ENCODE peak calls at places on chromosomes 13 and 19, in four cellular contexts. One of them, this sample, is unnamed.
A peak's percentile ranks its signal among the peaks of the same experiment; 100 is the strongest.

GRCh38 chr19:55087542-55087935 is 11.9 kb downstream of the EPS8L1 start:
- DNase-seq in cardiac muscle cell: peak; percentile 32
- DNase-seq in tibial nerve: no peak
- DNase-seq in MM.1S: no peak
- DNase-seq in this sample: no peak

GRCh38 chr19:30593358-30593757 is 221.2 kb downstream of the ZNF536 start:
- DNase-seq in cardiac muscle cell: no peak
- DNase-seq in tibial nerve: no peak
- DNase-seq in MM.1S: no peak
- DNase-seq in this sample: no peak

GRCh38 chr13:27199691-27200090 is 28.1 kb upstream of the USP12 start:
- DNase-seq in cardiac muscle cell: no peak
- DNase-seq in tibial nerve: no peak
- DNase-seq in MM.1S: no peak
- DNase-seq in this sample: no peak

GRCh38 chr19:39265321-39265916 is 2.8 kb upstream of the IFNL2 start:
- DNase-seq in cardiac muscle cell: no peak
- DNase-seq in tibial nerve: no peak
- DNase-seq in MM.1S: no peak
- DNase-seq in this sample: no peak

GRCh38 chr19:55625004-55625326 is 599 bp upstream of the ZNF784 start:
- DNase-seq in cardiac muscle cell: no peak
- DNase-seq in tibial nerve: no peak
- DNase-seq in MM.1S: no peak
- DNase-seq in this sample: no peak

GRCh38 chr13:106110241-106110855 is 425.1 kb downstream of the EFNB2 start:
- DNase-seq in cardiac muscle cell: no peak
- DNase-seq in tibial nerve: no peak
- DNase-seq in MM.1S: no peak
- DNase-seq in this sample: no peak

GRCh38 chr19:5961969-5962945 is 15.7 kb downstream of the RANBP3 start:
- DNase-seq in cardiac muscle cell: peak; percentile 62
- DNase-seq in tibial nerve: peak; percentile 26
- DNase-seq in MM.1S: no peak
- DNase-seq in this sample: no peak

GRCh38 chr19:14048439-14049153 is 13.3 kb downstream of the PALM3 start:
- DNase-seq in cardiac muscle cell: peak; percentile 22
- DNase-seq in tibial nerve: peak; percentile 53
- DNase-seq in MM.1S: peak; percentile 51
- DNase-seq in this sample: peak; percentile 85

GRCh38 chr13:89574077-89574476 is 1773.4 kb upstream of the MIR17HG start:
- DNase-seq in cardiac muscle cell: no peak
- DNase-seq in tibial nerve: no peak
- DNase-seq in MM.1S: no peak
- DNase-seq in this sample: no peak

GRCh38 chr19:30997222-30997621 is 352.0 kb downstream of the TSHZ3 start:
- DNase-seq in cardiac muscle cell: no peak
- DNase-seq in tibial nerve: no peak
- DNase-seq in MM.1S: no peak
- DNase-seq in this sample: no peak

GRCh38 chr13:49908637-49909036 is 27.5 kb downstream of the SPRYD7 start:
- DNase-seq in cardiac muscle cell: no peak
- DNase-seq in tibial nerve: no peak
- DNase-seq in MM.1S: no peak
- DNase-seq in this sample: peak; percentile 50

GRCh38 chr13:102667911-102668310 is 26.9 kb downstream of the METTL21C start:
- DNase-seq in cardiac muscle cell: no peak
- DNase-seq in tibial nerve: no peak
- DNase-seq in MM.1S: no peak
- DNase-seq in this sample: no peak

GRCh38 chr19:47695533-47696262 is 17.5 kb upstream of the EHD2 start:
- DNase-seq in cardiac muscle cell: no peak
- DNase-seq in tibial nerve: no peak
- DNase-seq in MM.1S: no peak
- DNase-seq in this sample: no peak

GRCh38 chr13:70613295-70613694 is 505.0 kb upstream of the KLHL1 start:
- DNase-seq in cardiac muscle cell: peak; percentile 0
- DNase-seq in tibial nerve: no peak
- DNase-seq in MM.1S: no peak
- DNase-seq in this sample: no peak

GRCh38 chr19:48962849-48963165 is 2.3 kb upstream of the FTL start:
- DNase-seq in cardiac muscle cell: no peak
- DNase-seq in tibial nerve: no peak
- DNase-seq in MM.1S: no peak
- DNase-seq in this sample: no peak

GRCh38 chr13:95325485-95325884 is 24.2 kb upstream of the ABCC4 start:
- DNase-seq in cardiac muscle cell: no peak
- DNase-seq in tibial nerve: no peak
- DNase-seq in MM.1S: no peak
- DNase-seq in this sample: no peak

GRCh38 chr13:95317037-95317989 is 16.1 kb upstream of the ABCC4 start:
- DNase-seq in cardiac muscle cell: peak; percentile 86
- DNase-seq in tibial nerve: no peak
- DNase-seq in MM.1S: no peak
- DNase-seq in this sample: no peak

GRCh38 chr13:95323930-95324662 is 22.8 kb upstream of the ABCC4 start:
- DNase-seq in cardiac muscle cell: no peak
- DNase-seq in tibial nerve: no peak
- DNase-seq in MM.1S: no peak
- DNase-seq in this sample: no peak

GRCh38 chr13:95315752-95316151 is 14.5 kb upstream of the ABCC4 start:
- DNase-seq in cardiac muscle cell: no peak
- DNase-seq in tibial nerve: no peak
- DNase-seq in MM.1S: no peak
- DNase-seq in this sample: no peak

DNA sequence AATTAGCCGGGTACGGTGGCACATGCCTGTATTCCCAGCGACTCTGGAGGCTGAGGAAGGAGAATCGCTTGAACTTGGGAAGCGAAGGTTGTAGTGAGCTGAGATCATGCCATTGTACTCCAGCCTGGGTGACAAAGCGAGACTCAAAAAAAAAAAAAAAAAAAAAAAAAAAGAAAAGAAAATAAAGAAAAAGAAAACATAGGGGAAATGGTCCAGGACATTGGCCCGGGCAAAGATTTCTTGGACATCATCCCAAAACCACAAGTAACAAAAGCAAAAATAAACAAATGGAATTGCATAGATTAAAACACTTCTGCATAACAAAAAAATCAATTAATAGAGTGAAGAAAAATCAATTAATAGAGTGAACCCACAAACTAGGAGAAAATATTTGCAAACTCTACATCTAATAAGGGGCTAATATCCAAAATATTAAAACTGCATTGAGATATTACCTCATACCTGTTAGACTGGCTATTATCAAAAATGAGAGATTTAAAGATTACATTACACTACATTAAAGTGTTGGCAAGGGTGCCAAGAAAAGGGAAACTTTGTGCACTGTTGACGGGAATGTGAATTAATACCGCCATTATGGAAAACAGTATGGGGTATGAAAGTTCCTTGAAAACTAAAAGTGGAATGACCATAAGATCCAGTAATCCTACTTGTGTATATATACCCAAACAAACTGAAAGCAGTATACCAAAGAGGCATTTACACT is 18.5 kb upstream of the ABCC4 start:
- DNase-seq in cardiac muscle cell: no peak
- DNase-seq in tibial nerve: no peak
- DNase-seq in MM.1S: no peak
- DNase-seq in this sample: no peak
- H3K27ac ChIP-seq in cardiac muscle cell: no peak overlapping the region
- H3K27ac ChIP-seq in tibial nerve: no peak overlapping the region
- H3K27ac ChIP-seq in MM.1S: no peak overlapping the region
- H3K27ac ChIP-seq in this sample: no peak overlapping the region

DNA sequence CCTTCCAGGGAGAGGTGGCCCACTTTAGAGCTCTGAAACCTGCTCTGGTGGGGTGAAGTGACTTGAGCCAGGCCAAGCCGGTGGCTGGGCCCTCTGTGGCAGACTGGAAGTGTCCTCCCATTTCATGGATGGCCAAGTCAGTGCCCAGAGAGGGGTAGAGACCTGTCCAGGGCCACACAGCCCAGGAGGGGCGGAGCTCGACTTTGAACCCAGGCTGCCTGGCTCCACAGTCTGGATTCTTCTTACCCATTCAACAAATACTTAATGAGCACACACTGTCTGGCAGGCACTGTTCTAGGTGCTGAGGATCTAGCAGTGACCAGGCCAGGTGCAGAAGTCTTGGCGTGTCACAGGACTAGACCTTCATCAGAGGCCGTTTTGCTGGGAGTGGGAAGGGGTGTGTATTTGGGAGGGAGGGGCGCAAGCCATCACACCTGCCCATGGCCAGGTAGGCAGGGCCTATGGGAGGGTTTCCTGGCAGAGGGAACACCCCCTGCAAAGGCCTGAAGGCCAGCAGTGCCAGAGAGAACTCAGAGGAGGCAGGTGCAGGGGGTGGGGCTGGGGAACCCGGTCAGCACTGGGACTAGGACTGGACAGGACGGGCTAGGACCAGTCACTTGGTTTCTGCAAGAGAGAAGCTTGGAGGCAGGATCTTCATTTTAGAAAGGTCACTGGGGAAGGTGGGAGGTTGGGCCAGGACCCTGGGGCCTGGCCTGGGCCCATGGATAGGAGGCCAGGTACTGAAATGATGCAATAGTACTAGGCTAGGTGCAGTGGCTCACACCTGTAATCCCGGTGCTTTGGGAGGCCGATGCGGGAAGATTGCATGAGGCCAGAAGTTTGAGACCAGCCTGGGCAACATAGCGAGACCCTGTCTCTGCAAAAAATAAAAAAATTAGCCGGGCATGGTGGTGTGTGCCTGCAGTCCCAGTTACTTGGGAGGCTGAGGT is 31.8 kb downstream of the DNM2 start:
- DNase-seq in cardiac muscle cell: no peak
- DNase-seq in tibial nerve: no peak
- DNase-seq in MM.1S: no peak
- DNase-seq in this sample: no peak
- H3K27ac ChIP-seq in cardiac muscle cell: peak overlapping the region; percentile 64
- H3K27ac ChIP-seq in tibial nerve: peak overlapping the region; percentile 32
- H3K27ac ChIP-seq in MM.1S: no peak overlapping the region
- H3K27ac ChIP-seq in this sample: no peak overlapping the region

DNA sequence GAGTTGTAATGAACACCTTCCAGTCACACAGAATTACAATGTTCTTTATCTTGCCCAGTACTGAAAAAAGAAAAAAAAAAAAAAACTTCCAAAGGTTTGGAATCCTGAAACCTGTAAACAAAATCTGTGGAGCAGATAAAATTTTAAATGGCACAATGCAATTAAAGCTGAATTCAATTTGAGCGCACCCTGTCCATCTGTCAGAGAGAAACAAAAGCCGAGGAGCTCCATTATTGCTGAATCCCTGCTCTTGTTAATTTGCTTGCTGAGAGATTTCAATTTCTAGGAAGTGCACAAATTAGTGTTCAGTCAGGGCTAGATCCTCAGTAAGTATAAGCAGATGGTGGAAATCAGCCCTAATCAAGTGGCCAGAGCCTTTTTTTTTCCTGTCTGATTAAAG is 65.2 kb downstream of the DACH1 start:
- DNase-seq in cardiac muscle cell: no peak
- DNase-seq in tibial nerve: no peak
- DNase-seq in MM.1S: no peak
- DNase-seq in this sample: no peak
- H3K27ac ChIP-seq in cardiac muscle cell: no peak overlapping the region
- H3K27ac ChIP-seq in tibial nerve: no peak overlapping the region
- H3K27ac ChIP-seq in MM.1S: no peak overlapping the region
- H3K27ac ChIP-seq in this sample: no peak overlapping the region

DNA sequence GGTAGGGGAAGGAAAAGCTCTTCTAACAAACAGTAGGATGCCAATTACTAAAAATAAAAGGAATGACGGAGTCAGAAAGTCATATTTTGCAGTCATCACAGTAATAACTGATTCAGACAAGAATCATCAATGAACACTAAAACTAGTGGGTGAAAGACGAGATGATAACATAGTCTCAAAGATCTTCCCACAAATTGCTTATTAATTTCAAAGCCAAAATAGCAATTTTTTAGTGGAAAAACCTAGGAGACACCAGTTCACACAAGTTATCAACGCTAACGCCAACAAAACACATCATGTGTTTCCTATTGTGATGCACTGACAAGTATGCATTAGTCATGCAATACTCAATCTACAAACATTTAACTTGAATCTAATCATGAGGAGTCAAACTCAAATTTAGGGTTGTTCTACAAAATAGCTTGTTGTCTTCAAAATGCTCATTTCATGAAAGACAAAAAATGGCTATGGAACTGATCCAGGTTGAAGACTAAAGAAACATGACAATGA is 18.6 kb downstream of the ZNF233 start:
- DNase-seq in cardiac muscle cell: no peak
- DNase-seq in tibial nerve: no peak
- DNase-seq in MM.1S: no peak
- DNase-seq in this sample: no peak
- H3K27ac ChIP-seq in cardiac muscle cell: no peak overlapping the region
- H3K27ac ChIP-seq in tibial nerve: no peak overlapping the region
- H3K27ac ChIP-seq in MM.1S: no peak overlapping the region
- H3K27ac ChIP-seq in this sample: no peak overlapping the region

GRCh38 chr13:114059946-114060860 is 72.2 kb downstream of the RASA3 start:
- DNase-seq in cardiac muscle cell: no peak
- DNase-seq in tibial nerve: peak; percentile 53
- DNase-seq in MM.1S: no peak
- DNase-seq in this sample: no peak

GRCh38 chr13:114059428-114059827 is 73.0 kb downstream of the RASA3 start:
- DNase-seq in cardiac muscle cell: no peak
- DNase-seq in tibial nerve: no peak
- DNase-seq in MM.1S: no peak
- DNase-seq in this sample: no peak

GRCh38 chr13:114056205-114057013 is 76.0 kb downstream of the RASA3 start:
- DNase-seq in cardiac muscle cell: no peak
- DNase-seq in tibial nerve: no peak
- DNase-seq in MM.1S: no peak
- DNase-seq in this sample: no peak

GRCh38 chr13:114057131-114058050 is 75.0 kb downstream of the RASA3 start:
- DNase-seq in cardiac muscle cell: no peak
- DNase-seq in tibial nerve: no peak
- DNase-seq in MM.1S: no peak
- DNase-seq in this sample: no peak

GRCh38 chr13:114058051-114058867 is 74.2 kb downstream of the RASA3 start:
- DNase-seq in cardiac muscle cell: no peak
- DNase-seq in tibial nerve: no peak
- DNase-seq in MM.1S: no peak
- DNase-seq in this sample: no peak
- H3K27ac ChIP-seq in cardiac muscle cell: no peak overlapping the region
- H3K27ac ChIP-seq in tibial nerve: peak overlapping the region; percentile 62
- H3K27ac ChIP-seq in MM.1S: no peak overlapping the region
- H3K27ac ChIP-seq in this sample: no peak overlapping the region

GRCh38 chr13:73952683-73953082 is 181.5 kb downstream of the KLF12 start:
- DNase-seq in cardiac muscle cell: no peak
- DNase-seq in tibial nerve: no peak
- DNase-seq in MM.1S: no peak
- DNase-seq in this sample: no peak
- H3K27ac ChIP-seq in cardiac muscle cell: no peak overlapping the region
- H3K27ac ChIP-seq in tibial nerve: no peak overlapping the region
- H3K27ac ChIP-seq in MM.1S: no peak overlapping the region
- H3K27ac ChIP-seq in this sample: no peak overlapping the region

GRCh38 chr13:31199527-31199848 is 287 bp upstream of the B3GLCT start:
- DNase-seq in cardiac muscle cell: no peak
- DNase-seq in tibial nerve: no peak
- DNase-seq in MM.1S: no peak
- DNase-seq in this sample: no peak
- H3K27ac ChIP-seq in cardiac muscle cell: no peak overlapping the region
- H3K27ac ChIP-seq in tibial nerve: peak overlapping the region; percentile 94
- H3K27ac ChIP-seq in MM.1S: no peak overlapping the region
- H3K27ac ChIP-seq in this sample: no peak overlapping the region